ENCODE peak calls at places on chromosomes 5 and 9, in four cellular contexts. J, X, W and Z are unnamed samples.

GRCh38 chr5:43389679-43390329 is 22.4 kb downstream of the CCL28 start:
- DNase-seq in X (peak; percentile 59), W (peak; percentile 89), J (peak; percentile 73), Z (no peak)

GRCh38 chr5:133892306-133892705 is 76.1 kb downstream of the C5orf15 start:
- DNase-seq in X (no peak), J (no peak), W (no peak), Z (no peak)

GRCh38 chr5:149388498-149389190 is 9.6 kb upstream of the IL17B start:
- DNase-seq in J (no peak), W (no peak), X (no peak), Z (no peak)

GRCh38 chr5:180807654-180808414 is 5.2 kb upstream of the MGAT1 start:
- DNase-seq in J (no peak), W (no peak), X (no peak), Z (no peak)

GRCh38 chr5:164298165-164298564 is 792.7 kb downstream of the MAT2B start:
- DNase-seq in J (no peak), W (no peak), X (no peak), Z (no peak)

GRCh38 chr5:180070726-180071417 is 687 bp downstream of the RNF130 start:
- DNase-seq in W (peak; percentile 67), X (no peak), J (peak; percentile 20), Z (peak; percentile 53)

GRCh38 chr9:115373000-115373709 is 255.2 kb upstream of the TNC start:
- DNase-seq in W (peak; percentile 89), X (no peak), J (no peak), Z (no peak)

GRCh38 chr5:36657563-36657995 is 51.2 kb downstream of the SLC1A3 start:
- DNase-seq in J (no peak), X (no peak), W (peak; percentile 81), Z (peak; percentile 44)

GRCh38 chr5:105501315-105501714 is 1938.7 kb upstream of the NUDT12 start:
- DNase-seq in X (no peak), J (no peak), W (no peak), Z (no peak)

GRCh38 chr9:87201316-87201715 is 254.0 kb upstream of the GAS1 start:
- DNase-seq in J (no peak), X (no peak), W (peak; percentile 59), Z (no peak)

GRCh38 chr9:133914483-133915342 is 77.4 kb downstream of the VAV2 start:
- DNase-seq in X (no peak), W (peak; percentile 30), J (no peak), Z (no peak)

GRCh38 chr9:128603697-128604096 is 51.3 kb downstream of the SPTAN1 start:
- DNase-seq in X (no peak), J (no peak), W (no peak), Z (no peak)